ENCODE peak calls at places on chromosomes 1 and 21, in five cellular contexts. W is HFF-Myc, B is stomach, V is spleen, L is fibroblast of the aortic adventitia. F is an unnamed sample.

GRCh38 chr1:72462506-72462905 is 180.2 kb upstream of the NEGR1 start:
- DNase-seq in V (no peak), B (no peak), W (no peak), L (no peak), F (no peak)

GRCh38 chr1:21329209-21329844 is 39.1 kb upstream of the ECE1 start:
- DNase-seq in W (no peak), V (no peak), L (no peak), B (peak), F (no peak)

GRCh38 chr1:210669951-210670350 is 341.2 kb downstream of the HHAT start:
- DNase-seq in W (no peak), V (no peak), B (no peak), L (no peak), F (no peak)

GRCh38 chr1:61641578-61642336 is 83.2 kb downstream of the TM2D1 start:
- DNase-seq in V (peak), B (peak), L (peak), W (no peak), F (peak)

GRCh38 chr1:20290624-20291597 is at the start of gene VWA5B1:
- DNase-seq in B (no peak), W (no peak), L (no peak), V (no peak), F (no peak)

GRCh38 chr1:143720087-143721023 is 251.4 kb downstream of the FAM72C start:
- DNase-seq in V (peak), L (no peak), W (no peak), B (no peak), F (peak)

GRCh38 chr1:173042806-173043205 is 7.9 kb downstream of the TNFSF18 start:
- DNase-seq in W (no peak), L (no peak), V (no peak), B (no peak), F (no peak)

GRCh38 chr1:182680901-182681300 is 3.5 kb downstream of the RGS8 start:
- DNase-seq in L (no peak), W (no peak), V (no peak), B (no peak), F (no peak)

GRCh38 chr1:112396668-112397025 is 633 bp downstream of the CTTNBP2NL start:
- DNase-seq in W (no peak), L (peak), B (no peak), V (no peak), F (no peak)

GRCh38 chr1:99533909-99534907 is 111.7 kb upstream of the PALMD start:
- DNase-seq in L (no peak), W (no peak), V (no peak), B (no peak), F (no peak)

GRCh38 chr1:213876531-213876930 is 111.2 kb upstream of the PROX1 start:
- DNase-seq in B (no peak), V (no peak), L (no peak), W (no peak), F (no peak)

GRCh38 chr1:33516891-33517550 is 44.6 kb downstream of the ZSCAN20 start:
- DNase-seq in W (no peak), B (no peak), L (peak), V (no peak), F (no peak)

GRCh38 chr1:33515607-33516006 is 43.2 kb downstream of the ZSCAN20 start:
- DNase-seq in V (no peak), L (no peak), W (no peak), B (no peak), F (no peak)

GRCh38 chr1:33516428-33516827 is 44.0 kb downstream of the ZSCAN20 start:
- DNase-seq in W (no peak), L (no peak), B (no peak), V (no peak), F (no peak)

GRCh38 chr1:33512612-33513011 is 40.2 kb downstream of the ZSCAN20 start:
- DNase-seq in W (no peak), L (no peak), V (no peak), B (no peak), F (no peak)

DNA sequence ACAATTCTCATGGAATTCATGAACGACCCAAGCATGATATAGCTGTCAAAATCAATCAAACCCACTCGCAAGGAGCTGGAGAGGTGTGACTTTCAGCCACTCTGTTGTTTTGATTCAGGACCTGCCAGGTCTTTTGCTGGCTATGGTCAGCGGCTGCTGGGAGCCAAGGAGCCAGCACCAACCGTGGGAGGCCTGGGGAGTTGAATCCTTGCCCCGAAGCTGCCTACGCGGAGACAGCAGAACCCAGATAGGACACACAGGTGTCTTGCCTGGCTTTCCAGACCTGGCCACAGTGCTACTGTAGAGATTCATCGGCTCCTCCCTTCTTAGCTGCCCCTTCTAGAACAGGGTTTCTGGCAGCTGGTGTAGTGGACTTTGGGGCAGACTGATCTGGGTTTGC is 42.7 kb downstream of the ZSCAN20 start:
- DNase-seq in W (no peak), B (no peak), V (no peak), L (no peak), F (no peak)
- H3K4me3 ChIP-seq in W (no peak), B (no peak), V (no peak), L (no peak), F (no peak)

DNA sequence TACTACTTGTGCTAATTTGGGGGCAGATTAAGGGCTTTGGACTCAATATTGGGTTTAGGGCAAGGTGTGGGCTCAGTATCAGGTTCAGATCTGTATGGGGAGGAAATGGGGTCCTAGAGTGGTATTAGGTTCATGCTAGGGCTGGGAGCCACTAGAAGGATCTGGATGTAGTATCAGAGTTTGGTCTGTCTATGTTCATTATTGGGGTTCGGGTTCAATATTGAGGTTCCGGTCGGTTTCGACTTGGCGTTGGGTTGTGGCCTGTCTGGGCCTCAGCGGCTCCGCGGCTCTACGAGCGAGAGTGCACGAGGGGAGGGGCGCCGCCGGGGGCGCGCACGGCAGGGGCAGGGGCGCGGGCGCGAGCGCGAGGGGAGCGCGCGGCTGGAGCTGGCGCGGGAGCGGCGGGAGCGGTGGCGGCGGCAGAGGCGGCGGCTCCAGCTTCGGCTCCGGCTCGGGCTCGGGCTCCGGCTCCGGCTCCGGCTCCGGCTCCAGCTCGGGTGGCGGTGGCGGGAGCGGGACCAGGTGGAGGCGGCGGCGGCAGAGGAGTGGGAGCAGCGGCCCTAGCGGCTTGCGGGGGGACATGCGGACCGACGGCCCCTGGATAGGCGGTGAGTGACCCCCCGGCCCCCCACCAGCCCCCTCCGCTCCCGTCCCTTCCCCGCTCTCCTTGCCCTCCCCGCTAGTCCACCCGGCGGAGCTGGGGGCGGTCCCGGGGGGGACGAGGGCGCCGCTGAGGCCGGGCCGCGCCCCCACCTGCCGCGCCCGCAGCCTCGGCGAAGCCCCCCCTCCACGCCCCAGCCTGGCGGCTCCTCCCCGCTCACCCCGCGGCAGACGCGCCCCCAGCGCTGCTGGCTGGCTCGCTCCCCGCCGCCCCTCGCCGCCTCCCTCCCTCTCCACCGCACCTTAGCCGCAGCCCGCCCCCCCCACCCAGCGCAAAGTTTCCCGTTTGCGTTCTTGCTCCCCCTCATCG is at the start of gene PTPRF:
- DNase-seq in V (peak), L (peak), B (peak), W (no peak), F (peak)
- H3K4me3 ChIP-seq in V (peak), L (peak), B (peak), W (peak), F (peak)

DNA sequence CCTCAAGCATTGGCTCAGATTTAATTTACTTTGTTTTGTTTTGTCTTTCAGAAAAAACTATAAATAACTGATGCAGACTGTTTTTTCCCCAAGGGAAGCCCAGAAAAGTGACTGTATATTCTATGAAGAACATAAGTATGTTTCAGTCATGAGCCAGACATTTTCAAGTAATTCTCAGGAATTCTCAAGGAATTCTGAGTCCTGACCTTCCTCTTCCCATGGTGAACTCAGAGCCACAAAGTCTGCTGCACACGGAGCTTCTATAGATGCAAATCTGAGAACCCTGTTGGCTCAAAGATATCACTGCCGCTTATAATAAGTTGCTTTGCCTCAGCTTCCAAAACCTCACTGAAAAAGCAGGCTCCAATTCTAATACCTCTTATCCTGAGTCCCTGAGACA is 418.4 kb upstream of the RUNX1 start:
- DNase-seq in V (no peak), W (no peak), B (no peak), L (no peak), F (no peak)
- H3K4me3 ChIP-seq in V (no peak), W (no peak), B (no peak), L (no peak), F (no peak)

DNA sequence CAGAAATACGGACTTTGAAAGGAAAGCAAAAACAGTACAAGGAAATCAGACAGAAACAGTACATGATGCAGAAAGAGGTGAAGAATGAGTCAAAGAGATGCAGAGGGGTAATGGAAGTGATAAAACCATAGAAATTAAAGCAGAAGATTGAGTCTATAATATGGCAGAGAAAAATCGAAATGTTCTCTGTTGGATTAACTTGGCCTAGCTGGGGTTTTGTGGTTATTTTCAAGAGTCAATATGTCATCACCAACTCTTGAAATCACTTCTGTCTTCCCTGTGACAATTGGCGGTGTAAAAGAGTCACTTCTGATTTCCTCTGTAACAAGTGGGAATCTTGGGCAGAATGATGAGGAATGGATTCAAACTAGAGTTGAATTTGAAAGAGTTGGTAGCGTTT is 7.4 kb downstream of the YTHDF2 start:
- DNase-seq in L (no peak), V (no peak), W (no peak), B (no peak), F (no peak)
- H3K4me3 ChIP-seq in L (no peak), V (no peak), W (no peak), B (no peak), F (no peak)

GRCh38 chr21:46183910-46184624 is at the start of gene SPATC1L:
- DNase-seq in V (peak), L (peak), W (no peak), B (peak), F (peak)
- H3K4me3 ChIP-seq in V (peak), L (peak), W (peak), B (peak), F (peak)

GRCh38 chr1:226702957-226703831 is 35.9 kb downstream of the ITPKB start:
- DNase-seq in B (peak), L (peak), V (peak), W (no peak), F (peak)

GRCh38 chr1:226700861-226701260 is 38.2 kb downstream of the ITPKB start:
- DNase-seq in V (no peak), B (no peak), W (no peak), L (no peak), F (no peak)

GRCh38 chr1:226702318-226702956 is 36.6 kb downstream of the ITPKB start:
- DNase-seq in B (no peak), L (peak), V (no peak), W (no peak), F (peak)

GRCh38 chr1:226706664-226707063 is 32.4 kb downstream of the ITPKB start:
- DNase-seq in V (no peak), B (no peak), L (no peak), W (no peak), F (peak)

DNA sequence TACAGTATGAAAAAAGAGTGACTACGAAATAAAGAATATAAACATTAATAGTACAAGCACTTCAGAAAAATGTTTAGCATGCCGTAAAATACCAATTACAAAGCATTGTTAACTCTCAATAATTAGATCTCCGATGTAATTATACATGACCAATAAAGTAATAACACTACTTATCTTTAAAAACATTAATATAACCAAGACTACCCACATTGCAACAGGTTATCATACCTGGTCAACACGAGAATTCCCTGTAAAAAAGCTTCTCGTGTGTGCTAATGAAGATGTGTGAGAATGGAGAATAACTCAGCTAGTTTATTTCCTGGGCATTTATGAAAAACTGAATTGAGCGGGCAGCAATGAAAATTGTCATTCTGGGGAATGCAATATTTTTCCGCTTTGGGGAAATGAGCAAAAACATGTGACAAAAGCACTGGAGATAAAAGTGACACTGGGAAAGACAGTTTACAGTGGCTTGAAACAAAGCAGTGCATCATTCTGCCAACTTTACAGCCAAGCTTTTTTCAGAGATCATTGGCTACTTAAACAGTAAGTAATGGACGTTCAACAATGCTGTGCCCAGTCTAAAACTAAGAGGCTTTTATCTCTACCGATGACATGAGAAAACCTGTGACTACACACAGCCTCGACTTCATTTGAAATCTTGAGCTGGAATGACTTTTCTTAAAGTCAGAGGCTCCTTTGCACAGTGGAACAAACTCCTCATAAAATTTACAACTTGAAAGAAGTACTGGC is 34.7 kb downstream of the ITPKB start:
- DNase-seq in B (no peak), L (no peak), V (no peak), W (no peak), F (no peak)
- H3K4me3 ChIP-seq in B (peak), L (no peak), V (peak), W (no peak), F (no peak)

DNA sequence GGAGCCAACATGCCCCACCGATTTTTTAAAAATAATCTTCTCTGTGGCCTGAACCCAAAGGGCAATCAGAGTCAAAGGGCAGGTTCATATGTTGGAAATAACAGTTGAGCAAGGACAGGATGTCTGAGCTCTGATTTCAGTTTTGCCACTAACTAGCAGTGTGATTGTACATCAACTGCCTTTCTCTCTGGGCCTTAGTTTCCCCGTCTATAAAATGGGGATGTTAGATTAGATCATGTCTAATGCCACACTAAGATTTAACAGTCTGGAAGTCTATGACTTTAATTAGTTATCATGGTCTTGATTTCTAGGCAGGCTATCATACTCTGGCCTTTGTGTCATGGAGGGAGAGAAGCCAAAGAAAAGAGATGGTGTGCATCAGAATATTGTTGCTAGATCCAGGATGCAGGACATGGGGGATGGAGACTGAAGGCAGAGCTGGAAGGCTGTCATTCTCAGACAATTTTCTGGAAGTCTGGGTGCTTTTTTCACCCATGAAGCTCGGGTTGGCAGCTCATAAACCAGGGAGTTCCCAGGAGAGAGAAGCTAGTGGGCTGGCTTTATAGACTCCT is 28.4 kb downstream of the IER5 start:
- DNase-seq in L (no peak), V (no peak), W (no peak), B (no peak), F (no peak)
- H3K4me3 ChIP-seq in L (no peak), V (no peak), W (no peak), B (no peak), F (no peak)